ENCODE peak calls at places on chromosomes 16 and 17, in five cellular contexts. I is HTR-8/SVneo; V is stimulated activated CD8-positive, alpha-beta memory T cell treated with anti-CD3 and anti-CD28 coated beads, Interleukin-15, amount 100 ng/mL, for 24 hours; J is A172; X is RWPE2. O is an unnamed sample.
A peak's percentile ranks its signal among the peaks of the same experiment; 100 is the strongest.

GRCh38 chr16:732332-732731 is 5.4 kb downstream of the HAGHL start:
- DNase-seq in V (no peak), X (no peak), J (no peak), I (no peak), O (no peak)

GRCh38 chr16:85728879-85729278 is 22.0 kb downstream of the C16orf74 start:
- DNase-seq in I (no peak), J (no peak), X (no peak), V (no peak), O (no peak)

GRCh38 chr17:60717814-60718213 is 40.2 kb downstream of the BCAS3 start:
- DNase-seq in J (no peak), I (no peak), X (no peak), V (no peak), O (no peak)

GRCh38 chr16:27408012-27408601 is 6.1 kb downstream of the IL21R start:
- DNase-seq in V (no peak), X (no peak), I (no peak), J (peak; percentile 51), O (peak; percentile 59)

GRCh38 chr17:3167574-3167973 is 29.7 kb upstream of the OR1A2 start:
- DNase-seq in V (no peak), X (no peak), I (no peak), J (no peak), O (no peak)

GRCh38 chr17:67577429-67577828 is 140.3 kb upstream of the NOL11 start:
- DNase-seq in J (no peak), I (no peak), X (no peak), V (no peak), O (no peak)

GRCh38 chr16:4152267-4152666 is 36.0 kb upstream of the ADCY9 start:
- DNase-seq in X (no peak), V (no peak), J (no peak), I (no peak), O (no peak)

GRCh38 chr16:53756329-53756996 is 52.5 kb downstream of the FTO start:
- DNase-seq in X (no peak), J (no peak), I (no peak), V (no peak), O (no peak)

GRCh38 chr16:81654346-81654745 is 124.7 kb upstream of the PLCG2 start:
- DNase-seq in V (no peak), X (no peak), I (no peak), J (no peak), O (no peak)

GRCh38 chr17:35612924-35613521 is 25.9 kb downstream of the AP2B1 start:
- DNase-seq in X (no peak), I (peak; percentile 39), J (peak; percentile 52), V (no peak), O (peak; percentile 15)

GRCh38 chr16:86628614-86629013 is 50.3 kb downstream of the FOXL1 start:
- DNase-seq in X (no peak), J (peak; percentile 67), I (no peak), V (no peak), O (no peak)

GRCh38 chr17:82384730-82385429 is 13.3 kb downstream of the UTS2R start:
- DNase-seq in V (no peak), J (peak; percentile 54), X (peak; percentile 93), I (peak; percentile 59), O (no peak)

GRCh38 chr16:19559242-19559910 is 3.9 kb downstream of the VPS35L start:
- DNase-seq in J (peak; percentile 76), V (no peak), X (no peak), I (peak; percentile 34), O (no peak)

GRCh38 chr16:85448557-85449194 is 164.4 kb upstream of the GSE1 start:
- DNase-seq in I (no peak), X (no peak), V (no peak), J (no peak), O (no peak)

GRCh38 chr16:287298-287811 is 4.4 kb downstream of the PDIA2 start:
- DNase-seq in V (no peak), X (no peak), I (no peak), J (peak; percentile 18), O (no peak)

GRCh38 chr17:5526821-5527598 is 40.6 kb downstream of the MIS12 start:
- DNase-seq in V (peak; percentile 9), J (peak; percentile 99), X (no peak), I (peak; percentile 99), O (peak; percentile 79)

GRCh38 chr17:65463242-65463641 is 98.2 kb downstream of the AXIN2 start:
- DNase-seq in X (peak; percentile 70), J (no peak), V (no peak), I (no peak), O (no peak)

GRCh38 chr17:60392845-60393702 is 1.1 kb upstream of the USP32 start:
- DNase-seq in J (peak; percentile 82), I (peak; percentile 69), X (no peak), V (no peak), O (peak; percentile 31)

GRCh38 chr16:9844361-9844760 is 337.9 kb downstream of the GRIN2A start:
- DNase-seq in X (no peak), J (no peak), I (no peak), V (no peak), O (no peak)

GRCh38 chr16:20099375-20099774 is 25.7 kb upstream of the GPR139 start:
- DNase-seq in J (no peak), V (no peak), I (no peak), X (no peak), O (no peak)

GRCh38 chr17:68356949-68357455 is 65.7 kb downstream of the ARSG start:
- DNase-seq in X (no peak), I (no peak), V (no peak), J (no peak), O (peak; percentile 9)

O was measured in activated naive CD4-positive, alpha-beta T cell treated with anti-CD3 and anti-CD28 coated beads, Interleukin-2, amount 50 U/mL, for 72 hours.